ENCODE peak calls at places on chromosomes 6 and 20, in eight cellular contexts. B is stimulated activated CD4-positive, alpha-beta T cell treated with anti-CD3 and anti-CD28 coated beads, Interleukin-2, amount 100 ng/mL, for 48 hours; I is NCI-H1417; C is activated CD8-positive, alpha-beta T cell treated with anti-CD3 and anti-CD28 coated beads, Interleukin-2, amount 10 ng/mL, durations not matched to agents 7 days and 5 days; R is activated CD4-positive, alpha-beta T cell treated with anti-CD3 and anti-CD28 coated beads, Interleukin-2, amount 50 U/mL, for 48 hours; S is WTC11; E is heart left ventricle; H is stimulated activated CD8-positive, alpha-beta memory T cell treated with anti-CD3 and anti-CD28 coated beads, Interleukin-15, amount 100 ng/mL, for 24 hours. T is an unnamed sample.

GRCh38 chr6:127907960-127908640 is 7.2 kb upstream of the THEMIS start:
- DNase-seq in R (no peak), E (no peak), C (no peak), S (no peak), H (no peak), B (no peak), I (no peak), T (no peak)

GRCh38 chr6:129402244-129402643 is 307.7 kb downstream of the ARHGAP18 start:
- DNase-seq in B (no peak), I (peak; percentile 24), E (no peak), R (no peak), C (no peak), H (no peak), S (no peak), T (no peak)

GRCh38 chr6:144415835-144416237 is 130.7 kb downstream of the UTRN start:
- DNase-seq in I (no peak), R (no peak), H (no peak), C (no peak), B (no peak), S (no peak), E (no peak), T (no peak)

GRCh38 chr20:61650912-61651733 is 399.1 kb downstream of the CDH4 start:
- DNase-seq in B (no peak), I (no peak), S (no peak), R (no peak), E (no peak), H (no peak), C (no peak), T (no peak)

GRCh38 chr20:40275738-40276137 is 413.3 kb downstream of the MAFB start:
- DNase-seq in I (no peak), B (no peak), R (no peak), E (no peak), C (no peak), H (no peak), S (no peak), T (no peak)

GRCh38 chr20:42530855-42531674 is 658.6 kb downstream of the PTPRT start:
- DNase-seq in I (peak; percentile 74), H (no peak), R (no peak), S (peak; percentile 25), B (no peak), E (no peak), C (no peak), T (no peak)

GRCh38 chr6:137868721-137869631 is 1.9 kb downstream of the TNFAIP3 start:
- DNase-seq in E (no peak), S (no peak), I (no peak), H (no peak), B (no peak), C (peak; percentile 24), R (no peak), T (no peak)

GRCh38 chr6:69917834-69918233 is 51.5 kb downstream of the COL19A1 start:
- DNase-seq in S (no peak), B (no peak), C (no peak), H (no peak), I (no peak), E (no peak), R (peak; percentile 8), T (no peak)

GRCh38 chr20:50285376-50286173 is 94.9 kb downstream of the CEBPB start:
- DNase-seq in C (no peak), E (peak; percentile 57), S (no peak), R (peak; percentile 17), H (no peak), B (no peak), I (no peak), T (no peak)

GRCh38 chr20:23602261-23602660 is 3.5 kb downstream of the CST9 start:
- DNase-seq in I (no peak), H (no peak), B (no peak), C (no peak), E (no peak), S (no peak), R (no peak), T (peak; percentile 68)

GRCh38 chr6:48994811-48995210 is 468.2 kb downstream of the MMUT start:
- DNase-seq in R (no peak), B (no peak), C (no peak), H (no peak), S (no peak), I (no peak), E (no peak), T (no peak)

GRCh38 chr6:53615633-53616449 is 49.7 kb downstream of the KLHL31 start:
- DNase-seq in C (no peak), S (no peak), R (no peak), H (no peak), E (no peak), I (no peak), B (no peak), T (no peak)

GRCh38 chr6:22929228-22929627 is 359.9 kb downstream of the HDGFL1 start:
- DNase-seq in H (no peak), E (no peak), R (no peak), S (no peak), I (no peak), C (no peak), B (no peak), T (no peak)

GRCh38 chr20:62388839-62389600 is 2.1 kb downstream of the RPS21 start:
- DNase-seq in E (no peak), H (no peak), S (no peak), C (no peak), R (no peak), I (no peak), B (no peak), T (no peak)

GRCh38 chr20:37315293-37316110 is 26.0 kb downstream of the MANBAL start:
- DNase-seq in S (no peak), I (peak; percentile 29), B (no peak), E (peak; percentile 85), R (no peak), H (no peak), C (no peak), T (peak; percentile 59)

GRCh38 chr20:46261456-46262253 is 46.6 kb downstream of the CDH22 start:
- DNase-seq in B (no peak), C (no peak), E (no peak), S (no peak), R (no peak), H (no peak), I (peak; percentile 73), T (no peak)